ENCODE peak calls at places on chromosomes 6 and 20, in four cellular contexts. T is GM12878, U is H1, N is GM12891. G is an unnamed sample.

GRCh38 chr6:42532038-42532669 is 31.7 kb upstream of the UBR2 start:
- DNase-seq in T (no peak), U (no peak), N (no peak), G (peak)

GRCh38 chr6:117344444-117345291 is 79.3 kb downstream of the VGLL2 start:
- DNase-seq in N (no peak), T (no peak), U (no peak), G (no peak)

GRCh38 chr6:159170999-159171712 is 2.0 kb downstream of the FNDC1 start:
- DNase-seq in U (no peak), N (no peak), T (no peak), G (no peak)

GRCh38 chr20:6708010-6708409 is 59.5 kb upstream of the BMP2 start:
- DNase-seq in N (no peak), U (no peak), T (no peak), G (no peak)

GRCh38 chr6:130296854-130297253 is 69.0 kb upstream of the TMEM200A start:
- DNase-seq in T (no peak), N (no peak), U (no peak), G (no peak)

GRCh38 chr20:7853493-7853892 is 86.8 kb downstream of the HAO1 start:
- DNase-seq in N (no peak), U (no peak), T (no peak), G (no peak)

GRCh38 chr20:22974354-22974753 is 60.8 kb upstream of the SSTR4 start:
- DNase-seq in U (peak), N (no peak), T (no peak), G (no peak)

GRCh38 chr6:158027590-158028285 is 46.1 kb downstream of the SYNJ2 start:
- DNase-seq in U (no peak), N (no peak), T (no peak), G (no peak)

GRCh38 chr20:51211191-51211590 is 188.3 kb upstream of the KCNG1 start:
- DNase-seq in N (no peak), U (no peak), T (no peak), G (no peak)

GRCh38 chr6:15522427-15522826 is 140.4 kb downstream of the DTNBP1 start:
- DNase-seq in N (no peak), T (no peak), U (no peak), G (no peak)

GRCh38 chr20:31856516-31856915 is 11.1 kb upstream of the FOXS1 start:
- DNase-seq in T (no peak), N (no peak), U (no peak), G (no peak)

GRCh38 chr20:6765469-6766058 is 1.9 kb upstream of the BMP2 start:
- DNase-seq in T (no peak), U (no peak), N (no peak), G (no peak)

GRCh38 chr6:3449750-3450305 is 7.0 kb downstream of the SLC22A23 start:
- DNase-seq in T (peak), U (no peak), N (peak), G (no peak)

GRCh38 chr6:111842891-111843290 is 30.4 kb downstream of the FYN start:
- DNase-seq in N (no peak), U (no peak), T (no peak), G (no peak)

GRCh38 chr6:36326351-36326995 is 10.2 kb downstream of the BNIP5 start:
- DNase-seq in U (no peak), N (no peak), T (no peak), G (no peak)

GRCh38 chr6:99790679-99791078 is 184.0 kb downstream of the PRDM13 start:
- DNase-seq in N (no peak), U (no peak), T (no peak), G (no peak)

GRCh38 chr6:163662604-163663225 is 248.2 kb downstream of the QKI start:
- DNase-seq in U (no peak), T (no peak), N (no peak), G (no peak)

GRCh38 chr6:136503303-136503702 is 46.9 kb downstream of the MAP7 start:
- DNase-seq in U (no peak), N (no peak), T (no peak), G (no peak)

GRCh38 chr6:132525866-132526265 is 12.2 kb upstream of the TAAR9 start:
- DNase-seq in N (no peak), U (no peak), T (no peak), G (no peak)

GRCh38 chr20:32205502-32206382 is 1.8 kb downstream of the PLAGL2 start:
- DNase-seq in N (no peak), T (no peak), U (no peak), G (no peak)

GRCh38 chr6:136641873-136642465 is 91.7 kb upstream of the MAP7 start:
- DNase-seq in U (no peak), N (no peak), T (no peak), G (no peak)

GRCh38 chr20:5481872-5482271 is 165.1 kb upstream of the PROKR2 start:
- DNase-seq in U (no peak), N (no peak), T (no peak), G (no peak)

GRCh38 chr6:32635526-32636123 is 1.6 kb upstream of the HLA-DQA1 start:
- DNase-seq in U (no peak), T (no peak), N (no peak), G (no peak)

GRCh38 chr6:107786709-107787588 is 37.2 kb downstream of the SCML4 start:
- DNase-seq in N (peak), U (peak), T (peak), G (no peak)

GRCh38 chr20:17806739-17807441 is 107.1 kb downstream of the BANF2 start:
- DNase-seq in N (no peak), U (peak), T (no peak), G (no peak)

GRCh38 chr6:108581237-108581931 is 20.7 kb downstream of the FOXO3 start:
- DNase-seq in U (no peak), N (no peak), T (no peak), G (no peak)

GRCh38 chr6:74057326-74057725 is 361.3 kb downstream of the CD109 start:
- DNase-seq in T (no peak), U (no peak), N (no peak), G (no peak)

GRCh38 chr6:119184008-119184665 is 105.7 kb upstream of the FAM184A start:
- DNase-seq in N (no peak), U (no peak), T (no peak), G (no peak)

GRCh38 chr20:60058869-60059268 is 100.6 kb downstream of the CDH26 start:
- DNase-seq in U (no peak), T (no peak), N (no peak), G (no peak)

GRCh38 chr6:133277228-133277894 is 36.2 kb downstream of the EYA4 start:
- DNase-seq in T (no peak), U (no peak), N (no peak), G (no peak)

GRCh38 chr6:153140299-153140698 is 9.2 kb upstream of the RGS17 start:
- DNase-seq in U (no peak), T (no peak), N (no peak), G (no peak)

GRCh38 chr6:112307707-112308106 is 39.4 kb upstream of the RFPL4B start:
- DNase-seq in N (peak), T (peak), U (no peak), G (peak)

GRCh38 chr6:111566873-111567517 is 38.7 kb downstream of the TRAF3IP2 start:
- DNase-seq in T (no peak), N (no peak), U (no peak), G (no peak)

GRCh38 chr6:44464051-44464450 is 76.5 kb downstream of the CDC5L start:
- DNase-seq in N (no peak), U (no peak), T (no peak), G (no peak)

GRCh38 chr20:39532205-39532604 is 570.1 kb downstream of the DHX35 start:
- DNase-seq in N (no peak), T (no peak), U (no peak), G (no peak)

GRCh38 chr6:155273438-155273837 is 9.6 kb downstream of the CLDN20 start:
- DNase-seq in U (no peak), T (no peak), N (no peak), G (no peak)

GRCh38 chr6:77502966-77503365 is 39.7 kb upstream of the HTR1B start:
- DNase-seq in T (no peak), N (no peak), U (no peak), G (no peak)

GRCh38 chr6:56230976-56231566 is 16.3 kb downstream of the COL21A1 start:
- DNase-seq in T (no peak), N (no peak), U (no peak), G (no peak)

GRCh38 chr6:13724174-13724573 is 12.5 kb upstream of the RANBP9 start:
- DNase-seq in N (no peak), T (no peak), U (no peak), G (no peak)

GRCh38 chr20:22453244-22454080 is 130.9 kb downstream of the FOXA2 start:
- DNase-seq in N (no peak), U (no peak), T (no peak), G (no peak)

DNA sequence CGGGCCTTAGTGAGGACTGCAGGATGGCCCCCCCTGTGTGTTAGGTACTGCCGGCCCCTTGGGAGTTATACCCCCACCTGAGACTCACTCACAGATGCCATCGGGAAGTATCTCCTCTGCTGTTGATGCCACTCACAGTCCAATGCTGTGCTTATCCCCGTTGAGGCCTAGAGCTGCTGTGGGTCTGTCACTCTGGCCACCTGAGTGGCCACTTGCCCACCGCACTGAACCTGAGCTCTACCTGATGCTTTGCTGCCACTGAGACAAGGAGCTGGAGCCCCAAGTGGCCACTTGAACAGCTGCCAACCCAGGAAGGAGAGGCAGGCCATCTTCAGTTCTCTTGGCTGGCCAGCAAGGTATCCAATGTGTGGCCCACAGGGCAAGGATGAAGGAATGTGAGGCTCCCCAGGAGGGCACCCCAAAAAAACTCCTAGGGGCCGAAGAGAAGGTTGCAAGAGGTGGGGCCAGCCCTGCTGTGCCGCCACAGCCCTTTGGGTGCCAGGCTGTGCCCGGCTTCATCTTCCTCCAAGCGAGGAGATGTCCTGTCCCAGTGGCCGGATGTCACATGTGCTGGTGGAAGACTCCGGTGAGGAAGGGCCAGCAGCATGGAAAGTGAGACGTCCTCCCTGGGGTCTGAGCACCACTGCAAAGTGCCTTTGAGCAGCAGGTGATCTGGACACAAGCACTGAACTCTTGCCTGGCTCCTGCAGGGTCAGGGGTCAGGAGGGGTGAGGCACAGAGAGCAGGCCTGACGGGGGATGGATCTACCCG is 29.5 kb upstream of the PCMTD2 start:
- DNase-seq in T (no peak), U (no peak), N (no peak), G (no peak)
- TF ChIP-seq TAF1 in T (no peak), U (no peak), N (no peak), G (no peak)

GRCh38 chr20:40612837-40613236 is 76.2 kb downstream of the MAFB start:
- DNase-seq in N (no peak), U (no peak), T (no peak), G (no peak)
- TF ChIP-seq POLR2A in N (no peak), U (no peak), T (no peak), G (no peak)

GRCh38 chr6:167005350-167006159 is 6.4 kb downstream of the CEP43 start:
- DNase-seq in N (no peak), U (no peak), T (no peak), G (no peak)
- TF ChIP-seq TAF1 in N (no peak), U (no peak), T (no peak), G (no peak)

DNA sequence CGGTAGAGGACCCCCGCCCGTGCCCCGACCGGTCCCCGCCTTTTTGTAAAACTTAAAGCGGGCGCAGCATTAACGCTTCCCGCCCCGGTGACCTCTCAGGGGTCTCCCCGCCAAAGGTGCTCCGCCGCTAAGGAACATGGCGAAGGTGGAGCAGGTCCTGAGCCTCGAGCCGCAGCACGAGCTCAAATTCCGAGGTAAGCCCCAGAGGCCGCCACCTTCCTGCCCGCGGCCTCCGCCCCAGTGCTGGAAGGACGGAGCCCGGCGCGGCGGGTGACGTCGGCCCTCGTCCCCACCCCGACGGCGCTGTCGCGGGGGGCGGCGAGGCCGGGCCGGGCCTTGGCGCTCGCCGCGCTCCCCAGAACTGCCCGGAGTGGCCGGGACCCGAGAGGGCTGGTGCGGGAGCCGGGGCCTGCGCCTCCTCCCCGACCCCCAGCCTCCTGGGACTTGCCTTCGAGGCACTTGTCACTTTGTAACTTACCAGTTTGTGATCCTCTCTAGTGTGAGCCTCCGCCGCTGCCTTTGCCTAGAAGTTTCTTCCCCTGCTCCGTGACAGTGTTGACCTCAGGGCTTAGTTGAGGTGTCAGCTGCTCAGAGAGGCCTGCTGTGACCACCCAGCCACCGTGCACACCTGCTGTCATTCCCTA is 417 bp downstream of the VAPB start:
- DNase-seq in T (no peak), U (no peak), N (peak), G (peak)
- TF ChIP-seq POLR2A in T (peak), U (no peak), N (no peak), G (peak)

DNA sequence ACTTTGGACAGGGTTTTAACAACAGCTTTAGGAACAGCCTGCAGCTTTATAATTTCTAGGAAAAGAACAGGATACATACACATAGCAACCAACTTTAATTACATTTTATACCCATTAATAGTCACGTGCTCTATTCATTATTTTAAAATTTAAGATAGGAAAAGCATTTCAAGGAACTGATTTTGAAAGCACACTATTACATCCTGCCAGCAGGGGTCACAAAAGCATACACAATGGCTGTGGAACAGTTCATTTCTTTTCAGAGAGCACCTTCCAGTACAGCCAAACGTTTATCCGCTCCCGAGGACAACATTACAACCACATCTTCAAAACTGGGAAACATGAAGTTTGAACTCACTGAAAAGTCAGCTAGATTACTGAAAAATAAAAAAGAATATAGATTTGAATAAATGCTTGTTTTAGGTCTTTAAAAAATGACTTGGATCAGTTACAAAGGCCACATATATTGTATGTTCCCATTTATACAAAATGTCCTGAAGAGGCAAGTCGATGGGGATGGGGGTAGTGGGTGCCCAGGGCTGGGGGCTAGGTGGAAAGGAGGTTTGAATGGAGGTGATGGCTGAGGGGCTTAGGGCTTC is 104.6 kb upstream of the EXOC2 start:
- DNase-seq in U (peak), N (no peak), T (no peak), G (no peak)
- TF ChIP-seq TAF1 in U (no peak), N (no peak), T (no peak), G (no peak)

GRCh38 chr6:70879496-70879895 is 77.4 kb downstream of the B3GAT2 start:
- DNase-seq in U (no peak), N (no peak), T (no peak), G (no peak)

GRCh38 chr6:70872469-70872868 is 84.4 kb downstream of the B3GAT2 start:
- DNase-seq in N (no peak), U (no peak), T (no peak), G (no peak)

DNA sequence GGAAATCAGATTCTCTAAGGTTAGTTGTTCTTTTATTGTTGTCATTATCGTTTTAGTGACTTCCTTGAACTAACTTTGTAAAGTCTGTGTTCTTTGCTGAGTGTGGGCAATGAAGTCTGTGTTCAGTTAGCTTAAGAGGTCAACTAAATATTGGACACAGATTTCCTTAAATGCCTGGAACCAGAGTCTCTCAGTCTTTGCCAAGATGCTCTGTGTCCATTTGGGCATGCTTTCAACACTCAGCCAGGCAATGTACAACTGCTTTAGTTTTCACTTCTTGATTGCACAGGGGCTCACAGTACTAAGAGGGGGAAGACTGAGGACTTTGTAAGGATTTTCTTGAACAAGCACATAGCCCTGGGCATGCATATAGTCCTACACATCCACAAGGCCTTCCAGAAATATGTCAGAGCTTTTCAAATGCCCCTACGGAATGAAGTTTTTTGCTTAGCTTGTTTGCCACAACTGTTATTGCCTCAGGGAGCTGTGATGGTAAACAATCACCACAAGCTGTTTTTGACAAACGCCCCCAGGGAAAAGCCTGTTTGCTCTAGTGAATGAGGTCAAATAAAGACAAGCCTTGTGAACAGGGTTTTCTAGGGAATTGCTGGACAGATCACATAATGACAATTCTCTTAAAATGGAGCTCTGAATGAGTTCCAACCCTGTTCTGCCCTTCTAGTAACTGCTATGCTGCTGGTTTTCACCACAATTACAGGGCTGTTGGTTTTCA is 82.5 kb downstream of the B3GAT2 start:
- DNase-seq in N (no peak), T (no peak), U (no peak), G (no peak)
- TF ChIP-seq POLR2A in N (no peak), T (no peak), U (no peak), G (no peak)

G was measured in GM12892.